ENCODE peak calls at places on chromosomes 5 and 9, in four cellular contexts. S is right atrium auricular region, R is keratinocyte, B is endothelial cell of umbilical vein. C is an unnamed sample.
A peak's percentile ranks its signal among the peaks of the same experiment; 100 is the strongest.

GRCh38 chr5:108798866-108799265 is 51.2 kb downstream of the FER start:
- DNase-seq in S (no peak), R (no peak), B (no peak), C (no peak)

GRCh38 chr9:136722969-136723356 is 10.6 kb downstream of the DIPK1B start:
- DNase-seq in S (no peak), R (no peak), B (peak; percentile 29), C (no peak)

GRCh38 chr9:97415146-97415545 is 3.2 kb downstream of the TDRD7 start:
- DNase-seq in S (no peak), R (no peak), B (no peak), C (no peak)

GRCh38 chr9:121483049-121483448 is 16.6 kb downstream of the GGTA1 start:
- DNase-seq in S (no peak), R (no peak), B (no peak), C (peak; percentile 53)

GRCh38 chr5:123582570-123583293 is 70.8 kb downstream of the CSNK1G3 start:
- DNase-seq in S (no peak), R (no peak), B (peak; percentile 78), C (no peak)

GRCh38 chr9:129164246-129164930 is 13.7 kb downstream of the IER5L start:
- DNase-seq in S (peak; percentile 86), R (no peak), B (no peak), C (no peak)

GRCh38 chr9:123468541-123468940 is 112.5 kb downstream of the CRB2 start:
- DNase-seq in S (no peak), R (no peak), B (no peak), C (no peak)

GRCh38 chr5:168337361-168337760 is 45.9 kb downstream of the WWC1 start:
- DNase-seq in S (no peak), R (no peak), B (no peak), C (no peak)

GRCh38 chr5:112012112-112012511 is 255.1 kb upstream of the NREP start:
- DNase-seq in S (no peak), R (no peak), B (peak; percentile 67), C (no peak)

GRCh38 chr9:121538221-121538620 is 38.6 kb upstream of the GGTA1 start:
- DNase-seq in S (no peak), R (no peak), B (no peak), C (no peak)